ENCODE peak calls at places on chromosomes 1 and 21, in five cellular contexts. I, T, R, V and U are unnamed samples.

GRCh38 chr21:34519013-34519412 is 7.0 kb upstream of the KCNE1 start:
- DNase-seq in I (no peak), T (no peak), R (no peak), V (no peak), U (no peak)

GRCh38 chr1:205950280-205950679 is 7.0 kb upstream of the SLC26A9 start:
- DNase-seq in I (peak; percentile 87), T (no peak), R (peak; percentile 37), V (no peak), U (no peak)

GRCh38 chr1:24481098-24481497 is 21.5 kb upstream of the RCAN3 start:
- DNase-seq in I (no peak), T (no peak), R (no peak), V (peak; percentile 77), U (no peak)

GRCh38 chr1:81801834-81802531 is 1.2 kb downstream of the ADGRL2 start:
- DNase-seq in I (peak; percentile 37), T (peak; percentile 59), R (peak; percentile 40), V (no peak), U (no peak)

GRCh38 chr21:28142692-28143091 is 850.0 kb downstream of the LTN1 start:
- DNase-seq in I (no peak), T (no peak), R (peak; percentile 91), V (no peak), U (no peak)

GRCh38 chr21:33898546-33898945 is 17.1 kb downstream of the ATP5PO start:
- DNase-seq in I (no peak), T (no peak), R (peak; percentile 17), V (no peak), U (no peak)

GRCh38 chr1:22184892-22185612 is 42.2 kb upstream of the WNT4 start:
- DNase-seq in I (no peak), T (no peak), R (no peak), V (peak; percentile 3), U (no peak)

GRCh38 chr1:20426923-20427322 is 59.1 kb downstream of the CAMK2N1 start:
- DNase-seq in I (no peak), T (no peak), R (peak; percentile 96), V (no peak), U (no peak)

GRCh38 chr1:116324411-116324810 is 48.6 kb upstream of the ATP1A1 start:
- DNase-seq in I (no peak), T (no peak), R (no peak), V (no peak), U (no peak)

GRCh38 chr1:91201174-91201573 is 179.3 kb upstream of the ZNF644 start:
- DNase-seq in I (no peak), T (no peak), R (no peak), V (no peak), U (no peak)

GRCh38 chr1:45299981-45300668 is 26.6 kb upstream of the HPDL start:
- DNase-seq in I (no peak), T (no peak), R (peak; percentile 84), V (peak; percentile 57), U (peak; percentile 9)

GRCh38 chr1:150516050-150516591 is 569 bp downstream of the FALEC start:
- DNase-seq in I (no peak), T (no peak), R (no peak), V (no peak), U (no peak)

GRCh38 chr1:22812993-22813790 is 102.6 kb downstream of the EPHB2 start:
- DNase-seq in I (no peak), T (no peak), R (no peak), V (no peak), U (no peak)

GRCh38 chr1:44676484-44677200 is 2.1 kb downstream of the ARMH1 start:
- DNase-seq in I (no peak), T (no peak), R (peak; percentile 77), V (no peak), U (no peak)

GRCh38 chr1:230589951-230590350 is 52.3 kb upstream of the COG2 start:
- DNase-seq in I (no peak), T (no peak), R (no peak), V (no peak), U (no peak)

GRCh38 chr1:203217668-203218067 is 11.8 kb downstream of the CHIT1 start:
- DNase-seq in I (no peak), T (no peak), R (no peak), V (no peak), U (no peak)

GRCh38 chr1:177547200-177547599 is 376.4 kb downstream of the BRINP2 start:
- DNase-seq in I (no peak), T (no peak), R (no peak), V (no peak), U (no peak)

GRCh38 chr1:46026531-46026930 is 105.9 kb downstream of the PIK3R3 start:
- DNase-seq in I (no peak), T (no peak), R (no peak), V (no peak), U (no peak)

GRCh38 chr21:37917612-37918011 is 1.4 kb upstream of the KCNJ6 start:
- DNase-seq in I (no peak), T (no peak), R (peak; percentile 87), V (no peak), U (no peak)

GRCh38 chr21:43733529-43734071 is 14.7 kb downstream of the PDXK start:
- DNase-seq in I (no peak), T (no peak), R (peak; percentile 79), V (peak; percentile 31), U (no peak)

GRCh38 chr1:28926629-28927441 is 12.5 kb downstream of the EPB41 start:
- DNase-seq in I (no peak), T (no peak), R (peak; percentile 4), V (peak; percentile 83), U (no peak)

GRCh38 chr21:46128983-46129571 is 26.3 kb downstream of the FTCD start:
- DNase-seq in I (no peak), T (peak; percentile 71), R (no peak), V (no peak), U (no peak)

GRCh38 chr21:33791058-33791457 is 124.5 kb downstream of the ATP5PO start:
- DNase-seq in I (peak; percentile 30), T (no peak), R (no peak), V (no peak), U (no peak)

GRCh38 chr1:21064057-21064456 is 112.6 kb downstream of the EIF4G3 start:
- DNase-seq in I (no peak), T (no peak), R (no peak), V (no peak), U (no peak)

GRCh38 chr1:2449636-2450454 is 26.2 kb upstream of the PLCH2 start:
- DNase-seq in I (no peak), T (no peak), R (no peak), V (no peak), U (no peak)

GRCh38 chr1:165537351-165538107 is 6.3 kb upstream of the LRRC52 start:
- DNase-seq in I (no peak), T (no peak), R (no peak), V (no peak), U (no peak)

GRCh38 chr1:56284933-56285332 is 294.4 kb downstream of the PLPP3 start:
- DNase-seq in I (no peak), T (no peak), R (peak; percentile 72), V (no peak), U (no peak)

GRCh38 chr1:218869276-218869675 is 304.4 kb upstream of the LYPLAL1 start:
- DNase-seq in I (no peak), T (no peak), R (peak; percentile 32), V (no peak), U (no peak)

GRCh38 chr1:27664291-27664690 is 7.7 kb downstream of the IFI6 start:
- DNase-seq in I (no peak), T (no peak), R (no peak), V (no peak), U (no peak)

GRCh38 chr21:25563399-25564116 is 43.7 kb downstream of the MRPL39 start:
- DNase-seq in I (no peak), T (no peak), R (no peak), V (no peak), U (no peak)

DNA sequence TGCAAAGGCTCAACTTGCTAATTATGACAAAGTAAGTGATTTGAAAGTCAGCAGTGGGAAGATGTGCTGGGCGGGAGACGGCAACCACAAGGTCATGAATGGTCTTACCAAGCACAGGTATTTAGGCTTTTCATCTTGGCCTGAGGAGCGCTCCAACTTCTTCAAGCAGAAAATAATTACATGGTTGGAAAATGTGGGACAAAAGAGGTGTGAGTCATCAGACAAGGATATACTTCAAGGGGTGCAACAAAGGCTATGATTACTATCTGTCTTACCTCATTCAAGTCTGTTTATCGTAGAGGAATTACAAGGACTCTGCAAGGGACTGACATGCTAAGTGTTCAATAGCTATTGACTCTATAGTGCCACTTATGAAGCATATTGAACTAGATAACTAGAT is 2005.7 kb downstream of the MRPL39 start:
- DNase-seq in I (no peak), T (no peak), R (no peak), V (no peak), U (no peak)
- H3K9me3 ChIP-seq in I (no peaks in the 10 kb centered on the region), T (no peaks in the 10 kb centered on the region), R (no peaks in the 10 kb centered on the region), V (no peaks in the 10 kb centered on the region), U (no peaks in the 10 kb centered on the region)

GRCh38 chr1:227603327-227603726 is 40.0 kb downstream of the ZNF678 start:
- DNase-seq in I (no peak), T (no peak), R (no peak), V (no peak), U (no peak)

GRCh38 chr1:227607336-227607898 is 44.1 kb downstream of the ZNF678 start:
- DNase-seq in I (no peak), T (no peak), R (no peak), V (no peak), U (no peak)

GRCh38 chr1:227604446-227604845 is 41.1 kb downstream of the ZNF678 start:
- DNase-seq in I (no peak), T (no peak), R (no peak), V (no peak), U (no peak)
- H3K9me3 ChIP-seq in I (no peaks in the 10 kb centered on the region), T (peaks cover 17% of the 10 kb centered on the region), R (peaks cover 8% of the 10 kb centered on the region), V (no peaks in the 10 kb centered on the region), U (no peaks in the 10 kb centered on the region)

GRCh38 chr1:152411144-152411543 is 2.9 kb downstream of the CRNN start:
- DNase-seq in I (peak; percentile 33), T (no peak), R (no peak), V (no peak), U (no peak)
- H3K9me3 ChIP-seq in I (no peaks in the 10 kb centered on the region), T (no peaks in the 10 kb centered on the region), R (no peaks in the 10 kb centered on the region), V (no peaks in the 10 kb centered on the region), U (no peaks in the 10 kb centered on the region)

DNA sequence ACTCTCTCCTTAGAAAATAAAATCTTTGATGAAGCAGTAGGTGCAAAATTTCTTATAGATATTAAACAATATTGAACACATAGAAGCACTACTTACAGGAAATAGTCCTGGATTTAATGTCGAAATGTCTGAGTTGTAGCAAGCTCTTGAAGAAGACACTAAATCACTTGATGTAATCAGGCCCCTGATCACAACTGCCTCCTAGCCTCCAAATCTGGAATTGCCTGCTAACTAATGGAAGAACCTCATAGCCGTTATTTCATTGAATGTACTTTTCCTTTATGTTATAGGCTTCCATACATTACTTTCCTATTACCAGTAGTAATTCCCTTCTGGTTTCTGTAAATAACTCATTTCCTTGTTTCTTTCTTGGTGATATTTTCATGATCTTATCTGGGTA is 675.7 kb upstream of the CHRM3 start:
- DNase-seq in I (no peak), T (no peak), R (peak; percentile 8), V (no peak), U (no peak)
- H3K9me3 ChIP-seq in I (no peaks in the 10 kb centered on the region), T (no peaks in the 10 kb centered on the region), R (no peaks in the 10 kb centered on the region), V (no peaks in the 10 kb centered on the region), U (no peaks in the 10 kb centered on the region)

DNA sequence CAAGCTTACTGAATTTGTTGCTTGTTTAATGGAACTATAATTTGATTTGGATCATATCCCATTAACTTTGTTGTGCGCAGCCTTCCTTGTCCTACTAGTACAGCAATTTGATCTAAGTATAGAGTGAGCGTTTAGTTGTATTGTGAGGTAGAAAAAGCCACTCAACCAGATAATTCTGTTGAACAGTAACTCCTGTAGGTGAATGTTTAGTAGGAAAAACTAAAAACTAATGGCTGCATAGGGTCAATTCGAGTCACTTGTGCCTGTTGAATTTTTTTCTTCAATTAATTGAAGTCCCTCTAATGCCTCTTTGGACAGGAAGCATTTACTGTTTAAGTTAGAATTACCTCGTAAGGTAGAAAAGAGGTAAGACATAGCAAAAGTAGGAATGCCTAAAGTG is 15.0 kb upstream of the EPHX1 start:
- DNase-seq in I (no peak), T (no peak), R (no peak), V (no peak), U (no peak)
- H3K9me3 ChIP-seq in I (no peaks in the 10 kb centered on the region), T (no peaks in the 10 kb centered on the region), R (no peaks in the 10 kb centered on the region), V (no peaks in the 10 kb centered on the region), U (peaks cover 4% of the 10 kb centered on the region)